ENCODE peak calls at places on chromosomes 6 and 20, in seven cellular contexts. One of them, this sample, is unnamed.
A peak's percentile ranks its signal among the peaks of the same experiment; 100 is the strongest.

GRCh38 chr20:63955281-63955845 is 853 bp downstream of the UCKL1 start:
- DNase-seq in mesenchymal stem cell: peak; percentile 57
- DNase-seq in neuronal stem cell: no peak
- DNase-seq in IMR-90: no peak
- DNase-seq in mesendoderm: peak; percentile 40
- DNase-seq in H1: peak; percentile 68
- DNase-seq in trophoblast cell: no peak
- DNase-seq in this sample: no peak

GRCh38 chr6:154754152-154754551 is 20.9 kb downstream of the SCAF8 start:
- DNase-seq in mesenchymal stem cell: peak; percentile 65
- DNase-seq in neuronal stem cell: no peak
- DNase-seq in IMR-90: peak; percentile 73
- DNase-seq in mesendoderm: no peak
- DNase-seq in H1: no peak
- DNase-seq in trophoblast cell: no peak
- DNase-seq in this sample: no peak

GRCh38 chr6:140979642-140980091 is 1153.1 kb upstream of the GJE1 start:
- DNase-seq in mesenchymal stem cell: peak; percentile 87
- DNase-seq in neuronal stem cell: no peak
- DNase-seq in IMR-90: peak; percentile 89
- DNase-seq in mesendoderm: peak; percentile 3
- DNase-seq in H1: no peak
- DNase-seq in trophoblast cell: peak; percentile 13
- DNase-seq in this sample: no peak

GRCh38 chr6:55239099-55239498 is 64.8 kb downstream of the HCRTR2 start:
- DNase-seq in mesenchymal stem cell: peak; percentile 18
- DNase-seq in neuronal stem cell: no peak
- DNase-seq in IMR-90: no peak
- DNase-seq in mesendoderm: no peak
- DNase-seq in H1: no peak
- DNase-seq in trophoblast cell: no peak
- DNase-seq in this sample: no peak

GRCh38 chr6:156280131-156280530 is 497.0 kb upstream of the ARID1B start:
- DNase-seq in mesenchymal stem cell: no peak
- DNase-seq in neuronal stem cell: no peak
- DNase-seq in IMR-90: no peak
- DNase-seq in mesendoderm: no peak
- DNase-seq in H1: no peak
- DNase-seq in trophoblast cell: no peak
- DNase-seq in this sample: no peak

GRCh38 chr6:17968876-17969275 is 18.6 kb downstream of the KIF13A start:
- DNase-seq in mesenchymal stem cell: no peak
- DNase-seq in neuronal stem cell: no peak
- DNase-seq in IMR-90: no peak
- DNase-seq in mesendoderm: no peak
- DNase-seq in H1: no peak
- DNase-seq in trophoblast cell: no peak
- DNase-seq in this sample: no peak

GRCh38 chr6:3549314-3549940 is 92.6 kb upstream of the SLC22A23 start:
- DNase-seq in mesenchymal stem cell: no peak
- DNase-seq in neuronal stem cell: no peak
- DNase-seq in IMR-90: no peak
- DNase-seq in mesendoderm: no peak
- DNase-seq in H1: peak; percentile 14
- DNase-seq in trophoblast cell: no peak
- DNase-seq in this sample: no peak

GRCh38 chr6:52513896-52514295 is 63.0 kb downstream of the TRAM2 start:
- DNase-seq in mesenchymal stem cell: no peak
- DNase-seq in neuronal stem cell: no peak
- DNase-seq in IMR-90: no peak
- DNase-seq in mesendoderm: no peak
- DNase-seq in H1: no peak
- DNase-seq in trophoblast cell: peak; percentile 41
- DNase-seq in this sample: no peak

GRCh38 chr6:150687508-150687907 is 87.8 kb downstream of the PLEKHG1 start:
- DNase-seq in mesenchymal stem cell: no peak
- DNase-seq in neuronal stem cell: no peak
- DNase-seq in IMR-90: no peak
- DNase-seq in mesendoderm: no peak
- DNase-seq in H1: no peak
- DNase-seq in trophoblast cell: peak; percentile 2
- DNase-seq in this sample: no peak

GRCh38 chr6:168107191-168107940 is 28.4 kb upstream of the FRMD1 start:
- DNase-seq in mesenchymal stem cell: no peak
- DNase-seq in neuronal stem cell: no peak
- DNase-seq in IMR-90: no peak
- DNase-seq in mesendoderm: no peak
- DNase-seq in H1: no peak
- DNase-seq in trophoblast cell: no peak
- DNase-seq in this sample: no peak

GRCh38 chr6:154234019-154234772 is 122.4 kb downstream of the IPCEF1 start:
- DNase-seq in mesenchymal stem cell: no peak
- DNase-seq in neuronal stem cell: no peak
- DNase-seq in IMR-90: no peak
- DNase-seq in mesendoderm: no peak
- DNase-seq in H1: no peak
- DNase-seq in trophoblast cell: no peak
- DNase-seq in this sample: no peak

GRCh38 chr6:107793193-107793592 is 30.9 kb downstream of the SCML4 start:
- DNase-seq in mesenchymal stem cell: no peak
- DNase-seq in neuronal stem cell: no peak
- DNase-seq in IMR-90: no peak
- DNase-seq in mesendoderm: no peak
- DNase-seq in H1: peak; percentile 8
- DNase-seq in trophoblast cell: no peak
- DNase-seq in this sample: no peak

GRCh38 chr6:136886110-136886509 is 36.0 kb upstream of the SLC35D3 start:
- DNase-seq in mesenchymal stem cell: peak; percentile 42
- DNase-seq in neuronal stem cell: no peak
- DNase-seq in IMR-90: peak; percentile 44
- DNase-seq in mesendoderm: no peak
- DNase-seq in H1: no peak
- DNase-seq in trophoblast cell: no peak
- DNase-seq in this sample: no peak

GRCh38 chr6:136890194-136890558 is 31.9 kb upstream of the SLC35D3 start:
- DNase-seq in mesenchymal stem cell: no peak
- DNase-seq in neuronal stem cell: no peak
- DNase-seq in IMR-90: no peak
- DNase-seq in mesendoderm: no peak
- DNase-seq in H1: no peak
- DNase-seq in trophoblast cell: no peak
- DNase-seq in this sample: no peak

GRCh38 chr6:136887899-136888298 is 34.2 kb upstream of the SLC35D3 start:
- DNase-seq in mesenchymal stem cell: no peak
- DNase-seq in neuronal stem cell: no peak
- DNase-seq in IMR-90: no peak
- DNase-seq in mesendoderm: peak; percentile 31
- DNase-seq in H1: no peak
- DNase-seq in trophoblast cell: no peak
- DNase-seq in this sample: no peak

GRCh38 chr6:136890986-136891385 is 31.1 kb upstream of the SLC35D3 start:
- DNase-seq in mesenchymal stem cell: no peak
- DNase-seq in neuronal stem cell: no peak
- DNase-seq in IMR-90: peak; percentile 23
- DNase-seq in mesendoderm: no peak
- DNase-seq in H1: no peak
- DNase-seq in trophoblast cell: no peak
- DNase-seq in this sample: no peak

DNA sequence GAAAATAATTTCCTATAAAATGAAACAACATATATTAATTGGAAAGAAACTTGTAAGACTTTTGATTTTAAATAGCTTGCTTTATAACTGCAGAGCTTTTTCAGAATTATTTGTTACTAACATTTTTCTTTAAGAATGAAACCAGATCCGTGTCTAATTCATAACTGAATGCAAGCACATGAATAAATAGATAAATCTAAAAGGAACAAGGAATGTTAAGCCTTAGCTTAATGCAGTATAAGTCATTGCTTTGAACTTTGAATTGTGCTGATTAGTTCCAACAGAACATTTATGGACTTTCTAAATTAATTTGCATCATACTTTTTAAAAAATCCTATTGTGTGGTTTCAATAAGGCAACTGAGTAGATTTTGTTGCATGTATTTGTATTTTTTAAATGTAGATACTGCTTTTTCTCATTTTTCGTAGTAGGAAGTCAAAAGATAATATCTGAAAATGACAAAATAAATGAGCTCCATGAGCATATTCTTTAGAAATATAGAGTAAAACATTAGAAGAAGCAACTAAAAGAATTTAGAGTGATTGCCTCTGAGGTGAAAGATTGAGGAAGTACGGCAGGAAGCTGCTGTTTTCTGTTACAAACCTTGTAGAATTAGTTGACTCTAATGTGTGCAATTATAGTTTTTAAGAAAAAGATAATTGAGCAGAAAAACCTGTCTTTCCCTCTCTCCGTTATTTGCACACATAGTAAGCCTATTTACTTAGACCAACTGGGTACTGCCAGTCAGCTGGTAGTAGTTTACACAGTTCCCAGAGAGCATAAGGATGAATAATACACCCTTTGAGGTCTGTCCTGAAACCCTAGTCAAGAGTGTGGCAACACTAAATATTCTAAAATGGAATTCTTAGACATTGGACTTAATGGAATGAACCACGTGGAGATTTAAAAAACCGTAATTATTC is 32.6 kb upstream of the SLC35D3 start:
- DNase-seq in mesenchymal stem cell: no peak
- DNase-seq in neuronal stem cell: no peak
- DNase-seq in IMR-90: no peak
- DNase-seq in mesendoderm: no peak
- DNase-seq in H1: no peak
- DNase-seq in trophoblast cell: no peak
- DNase-seq in this sample: no peak
- H4K8ac ChIP-seq in mesenchymal stem cell: no peak overlapping the region
- H4K8ac ChIP-seq in neuronal stem cell: no peak overlapping the region
- H4K8ac ChIP-seq in IMR-90: no peak overlapping the region
- H4K8ac ChIP-seq in mesendoderm: no peak overlapping the region
- H4K8ac ChIP-seq in H1: no peak overlapping the region
- H4K8ac ChIP-seq in trophoblast cell: no peak overlapping the region
- H4K8ac ChIP-seq in this sample: no peak overlapping the region

GRCh38 chr6:132404330-132404729 is 3.1 kb upstream of the MOXD1 start:
- DNase-seq in mesenchymal stem cell: no peak
- DNase-seq in neuronal stem cell: no peak
- DNase-seq in IMR-90: no peak
- DNase-seq in mesendoderm: no peak
- DNase-seq in H1: no peak
- DNase-seq in trophoblast cell: no peak
- DNase-seq in this sample: no peak
- H4K8ac ChIP-seq in mesenchymal stem cell: no peak overlapping the region
- H4K8ac ChIP-seq in neuronal stem cell: no peak overlapping the region
- H4K8ac ChIP-seq in IMR-90: no peak overlapping the region
- H4K8ac ChIP-seq in mesendoderm: no peak overlapping the region
- H4K8ac ChIP-seq in H1: no peak overlapping the region
- H4K8ac ChIP-seq in trophoblast cell: no peak overlapping the region
- H4K8ac ChIP-seq in this sample: no peak overlapping the region

DNA sequence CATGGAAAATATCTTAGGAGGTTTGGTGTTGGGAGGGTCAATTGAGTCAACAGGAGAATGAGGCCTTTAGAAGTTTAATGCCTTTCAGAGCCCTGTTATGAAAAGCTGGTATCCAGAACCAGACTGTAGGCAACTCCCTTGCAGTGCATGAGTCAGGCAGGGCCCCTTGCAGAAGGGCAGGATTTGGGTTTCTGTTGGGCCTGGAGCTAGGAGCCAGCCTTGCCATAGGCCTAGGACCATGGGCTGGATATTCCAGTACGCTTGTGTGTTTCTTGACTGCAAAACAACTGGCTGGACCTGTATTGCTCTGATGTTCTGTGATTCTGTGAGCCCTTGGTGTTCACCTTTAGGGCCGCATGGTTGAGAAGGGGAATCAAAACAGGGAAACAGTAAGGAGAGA is 350.9 kb upstream of the PRND start:
- DNase-seq in mesenchymal stem cell: no peak
- DNase-seq in neuronal stem cell: no peak
- DNase-seq in IMR-90: no peak
- DNase-seq in mesendoderm: no peak
- DNase-seq in H1: no peak
- DNase-seq in trophoblast cell: no peak
- DNase-seq in this sample: no peak
- H4K8ac ChIP-seq in mesenchymal stem cell: no peak overlapping the region
- H4K8ac ChIP-seq in neuronal stem cell: no peak overlapping the region
- H4K8ac ChIP-seq in IMR-90: no peak overlapping the region
- H4K8ac ChIP-seq in mesendoderm: no peak overlapping the region
- H4K8ac ChIP-seq in H1: no peak overlapping the region
- H4K8ac ChIP-seq in trophoblast cell: no peak overlapping the region
- H4K8ac ChIP-seq in this sample: no peak overlapping the region

GRCh38 chr20:53826090-53826489 is 232.5 kb upstream of the ZNF217 start:
- DNase-seq in mesenchymal stem cell: no peak
- DNase-seq in neuronal stem cell: no peak
- DNase-seq in IMR-90: no peak
- DNase-seq in mesendoderm: no peak
- DNase-seq in H1: no peak
- DNase-seq in trophoblast cell: no peak
- DNase-seq in this sample: no peak

GRCh38 chr20:53827292-53827995 is 233.8 kb upstream of the ZNF217 start:
- DNase-seq in mesenchymal stem cell: no peak
- DNase-seq in neuronal stem cell: no peak
- DNase-seq in IMR-90: no peak
- DNase-seq in mesendoderm: no peak
- DNase-seq in H1: no peak
- DNase-seq in trophoblast cell: no peak
- DNase-seq in this sample: no peak

GRCh38 chr20:53827996-53828672 is 234.5 kb upstream of the ZNF217 start:
- DNase-seq in mesenchymal stem cell: peak; percentile 94
- DNase-seq in neuronal stem cell: no peak
- DNase-seq in IMR-90: peak; percentile 98
- DNase-seq in mesendoderm: peak; percentile 12
- DNase-seq in H1: no peak
- DNase-seq in trophoblast cell: no peak
- DNase-seq in this sample: no peak

GRCh38 chr20:53825282-53825681 is 231.6 kb upstream of the ZNF217 start:
- DNase-seq in mesenchymal stem cell: no peak
- DNase-seq in neuronal stem cell: no peak
- DNase-seq in IMR-90: no peak
- DNase-seq in mesendoderm: no peak
- DNase-seq in H1: no peak
- DNase-seq in trophoblast cell: no peak
- DNase-seq in this sample: no peak

DNA sequence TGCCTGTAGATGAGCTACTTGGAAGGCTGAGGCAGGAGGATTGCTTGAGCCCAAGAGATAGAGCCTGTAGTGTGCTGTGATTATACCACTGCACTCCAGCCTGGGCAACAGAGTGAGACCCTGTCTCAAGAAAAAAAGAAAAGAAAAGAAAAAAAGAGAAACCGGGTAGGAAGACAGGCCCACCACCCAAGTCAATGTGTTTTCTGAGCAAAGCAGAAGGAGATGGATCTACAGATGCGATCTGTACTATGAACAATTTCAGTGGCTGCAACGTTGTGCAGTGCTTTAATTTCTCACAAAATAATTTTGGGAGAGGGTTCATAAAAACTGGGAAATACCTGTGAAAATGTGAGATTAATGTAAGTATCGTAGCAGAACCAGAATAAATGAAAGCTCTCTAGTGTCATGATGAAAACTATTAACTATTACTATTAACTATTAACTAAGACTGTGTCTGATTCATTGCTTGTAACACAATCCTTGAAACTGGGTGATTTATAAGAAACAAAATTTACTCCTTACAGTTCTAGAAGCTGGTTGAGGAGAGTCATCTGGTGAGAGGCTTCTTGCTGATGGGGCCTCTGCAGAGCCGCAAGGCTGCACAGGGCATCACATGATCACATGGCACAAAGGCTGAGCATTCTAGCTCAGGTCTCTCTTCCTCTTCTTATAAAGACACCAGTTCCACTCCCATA is 233.1 kb upstream of the ZNF217 start:
- DNase-seq in mesenchymal stem cell: no peak
- DNase-seq in neuronal stem cell: no peak
- DNase-seq in IMR-90: peak; percentile 18
- DNase-seq in mesendoderm: no peak
- DNase-seq in H1: no peak
- DNase-seq in trophoblast cell: no peak
- DNase-seq in this sample: no peak
- H4K8ac ChIP-seq in mesenchymal stem cell: no peak overlapping the region
- H4K8ac ChIP-seq in neuronal stem cell: no peak overlapping the region
- H4K8ac ChIP-seq in IMR-90: peak overlapping the region; percentile 62
- H4K8ac ChIP-seq in mesendoderm: no peak overlapping the region
- H4K8ac ChIP-seq in H1: no peak overlapping the region
- H4K8ac ChIP-seq in trophoblast cell: peak overlapping the region; percentile 19
- H4K8ac ChIP-seq in this sample: no peak overlapping the region

This sample was measured in H9.